ENCODE peak calls at places on chromosomes 4 and X, in five cellular contexts. One of them, this sample, is unnamed. For H3K27me3, the result is how much of the 10 kb centered on the place peaks cover.

GRCh38 chrX:68196939-68197791 is 236.1 kb downstream of the OPHN1 start:
- DNase-seq in upper lobe of right lung: no peak
- DNase-seq in lower lobe of right lung: no peak
- DNase-seq in Peyer's patch: no peak
- DNase-seq in brain microvascular endothelial cell: peak
- DNase-seq in this sample: no peak

GRCh38 chr4:16897351-16897750 is 1.1 kb downstream of the LDB2 start:
- DNase-seq in Peyer's patch: no peak
- DNase-seq in upper lobe of right lung: no peak
- DNase-seq in lower lobe of right lung: no peak
- DNase-seq in brain microvascular endothelial cell: no peak
- DNase-seq in this sample: no peak

GRCh38 chrX:14030248-14030592 is 528 bp upstream of the GEMIN8 start:
- DNase-seq in brain microvascular endothelial cell: no peak
- DNase-seq in lower lobe of right lung: no peak
- DNase-seq in upper lobe of right lung: no peak
- DNase-seq in Peyer's patch: no peak
- DNase-seq in this sample: no peak

GRCh38 chrX:63963382-63963781 is 178.4 kb upstream of the ARHGEF9 start:
- DNase-seq in Peyer's patch: no peak
- DNase-seq in lower lobe of right lung: no peak
- DNase-seq in upper lobe of right lung: no peak
- DNase-seq in brain microvascular endothelial cell: no peak
- DNase-seq in this sample: no peak

GRCh38 chr4:10108818-10109783 is 7.5 kb downstream of the WDR1 start:
- DNase-seq in Peyer's patch: no peak
- DNase-seq in lower lobe of right lung: no peak
- DNase-seq in upper lobe of right lung: no peak
- DNase-seq in brain microvascular endothelial cell: no peak
- DNase-seq in this sample: no peak

GRCh38 chrX:12615061-12615460 is 176.2 kb upstream of the PRPS2 start:
- DNase-seq in brain microvascular endothelial cell: no peak
- DNase-seq in lower lobe of right lung: no peak
- DNase-seq in Peyer's patch: no peak
- DNase-seq in upper lobe of right lung: no peak
- DNase-seq in this sample: no peak

GRCh38 chrX:30151964-30152363 is 63.4 kb upstream of the MAGEB2 start:
- DNase-seq in Peyer's patch: no peak
- DNase-seq in brain microvascular endothelial cell: no peak
- DNase-seq in lower lobe of right lung: no peak
- DNase-seq in upper lobe of right lung: no peak
- DNase-seq in this sample: no peak

GRCh38 chrX:49192722-49193328 is 6.7 kb upstream of the PRICKLE3 start:
- DNase-seq in Peyer's patch: no peak
- DNase-seq in upper lobe of right lung: no peak
- DNase-seq in lower lobe of right lung: no peak
- DNase-seq in brain microvascular endothelial cell: peak
- DNase-seq in this sample: no peak

GRCh38 chr4:26020083-26020668 is 106.2 kb downstream of the SMIM20 start:
- DNase-seq in upper lobe of right lung: no peak
- DNase-seq in Peyer's patch: no peak
- DNase-seq in brain microvascular endothelial cell: peak
- DNase-seq in lower lobe of right lung: no peak
- DNase-seq in this sample: no peak

GRCh38 chr4:118769152-118769551 is 66.8 kb downstream of the SEC24D start:
- DNase-seq in upper lobe of right lung: no peak
- DNase-seq in lower lobe of right lung: no peak
- DNase-seq in brain microvascular endothelial cell: no peak
- DNase-seq in Peyer's patch: no peak
- DNase-seq in this sample: no peak

GRCh38 chr4:156970501-156971167 is 965 bp downstream of the PDGFC start:
- DNase-seq in upper lobe of right lung: peak
- DNase-seq in lower lobe of right lung: peak
- DNase-seq in Peyer's patch: no peak
- DNase-seq in brain microvascular endothelial cell: no peak
- DNase-seq in this sample: peak

GRCh38 chr4:105369988-105370387 is 103.9 kb downstream of the PPA2 start:
- DNase-seq in lower lobe of right lung: no peak
- DNase-seq in brain microvascular endothelial cell: no peak
- DNase-seq in upper lobe of right lung: no peak
- DNase-seq in Peyer's patch: no peak
- DNase-seq in this sample: no peak

GRCh38 chrX:136961594-136962135 is 72.1 kb downstream of the GPR101 start:
- DNase-seq in lower lobe of right lung: no peak
- DNase-seq in Peyer's patch: no peak
- DNase-seq in upper lobe of right lung: no peak
- DNase-seq in brain microvascular endothelial cell: peak
- DNase-seq in this sample: no peak

GRCh38 chrX:14073561-14073960 is 43.9 kb upstream of the GEMIN8 start:
- DNase-seq in lower lobe of right lung: no peak
- DNase-seq in brain microvascular endothelial cell: no peak
- DNase-seq in Peyer's patch: no peak
- DNase-seq in upper lobe of right lung: no peak
- DNase-seq in this sample: no peak

GRCh38 chrX:150680974-150681373 is 12.2 kb upstream of the MTMR1 start:
- DNase-seq in Peyer's patch: no peak
- DNase-seq in upper lobe of right lung: no peak
- DNase-seq in brain microvascular endothelial cell: no peak
- DNase-seq in lower lobe of right lung: no peak
- DNase-seq in this sample: no peak

GRCh38 chr4:98946359-98946758 is 17.4 kb upstream of the EIF4E start:
- DNase-seq in lower lobe of right lung: no peak
- DNase-seq in brain microvascular endothelial cell: no peak
- DNase-seq in Peyer's patch: no peak
- DNase-seq in upper lobe of right lung: no peak
- DNase-seq in this sample: no peak

GRCh38 chrX:78934866-78935265 is 10.3 kb upstream of the P2RY10 start:
- DNase-seq in lower lobe of right lung: no peak
- DNase-seq in Peyer's patch: no peak
- DNase-seq in brain microvascular endothelial cell: no peak
- DNase-seq in upper lobe of right lung: no peak
- DNase-seq in this sample: no peak

GRCh38 chr4:16582526-16582925 is 315.9 kb downstream of the LDB2 start:
- DNase-seq in brain microvascular endothelial cell: no peak
- DNase-seq in lower lobe of right lung: no peak
- DNase-seq in upper lobe of right lung: no peak
- DNase-seq in Peyer's patch: no peak
- DNase-seq in this sample: no peak

GRCh38 chrX:129654652-129655546 is at the start of gene APLN:
- DNase-seq in lower lobe of right lung: peak
- DNase-seq in Peyer's patch: no peak
- DNase-seq in upper lobe of right lung: peak
- DNase-seq in brain microvascular endothelial cell: no peak
- DNase-seq in this sample: no peak

GRCh38 chr4:151407466-151408379 is 1.3 kb upstream of the FHIP1A start:
- DNase-seq in Peyer's patch: peak
- DNase-seq in upper lobe of right lung: peak
- DNase-seq in lower lobe of right lung: peak
- DNase-seq in brain microvascular endothelial cell: no peak
- DNase-seq in this sample: peak

GRCh38 chr4:145842224-145842887 is 96.3 kb downstream of the ZNF827 start:
- DNase-seq in brain microvascular endothelial cell: no peak
- DNase-seq in lower lobe of right lung: no peak
- DNase-seq in Peyer's patch: no peak
- DNase-seq in upper lobe of right lung: no peak
- DNase-seq in this sample: no peak

GRCh38 chr4:184784628-184785257 is 41.0 kb downstream of the ACSL1 start:
- DNase-seq in lower lobe of right lung: no peak
- DNase-seq in brain microvascular endothelial cell: no peak
- DNase-seq in upper lobe of right lung: no peak
- DNase-seq in Peyer's patch: no peak
- DNase-seq in this sample: no peak

GRCh38 chrX:132023117-132023895 is at the start of gene STK26:
- DNase-seq in brain microvascular endothelial cell: peak
- DNase-seq in Peyer's patch: peak
- DNase-seq in upper lobe of right lung: peak
- DNase-seq in lower lobe of right lung: peak
- DNase-seq in this sample: peak

GRCh38 chr4:116027311-116027710 is 913.9 kb upstream of the NDST4 start:
- DNase-seq in Peyer's patch: no peak
- DNase-seq in brain microvascular endothelial cell: no peak
- DNase-seq in upper lobe of right lung: no peak
- DNase-seq in lower lobe of right lung: no peak
- DNase-seq in this sample: no peak

GRCh38 chrX:115367956-115368355 is 78.4 kb downstream of the LUZP4 start:
- DNase-seq in brain microvascular endothelial cell: peak
- DNase-seq in lower lobe of right lung: no peak
- DNase-seq in Peyer's patch: no peak
- DNase-seq in upper lobe of right lung: no peak
- DNase-seq in this sample: no peak

GRCh38 chr4:185479507-185479971 is 8.0 kb upstream of the CCDC110 start:
- DNase-seq in upper lobe of right lung: no peak
- DNase-seq in brain microvascular endothelial cell: no peak
- DNase-seq in Peyer's patch: no peak
- DNase-seq in lower lobe of right lung: no peak
- DNase-seq in this sample: no peak

GRCh38 chr4:38664704-38665401 is 854 bp downstream of the KLF3 start:
- DNase-seq in brain microvascular endothelial cell: no peak
- DNase-seq in lower lobe of right lung: peak
- DNase-seq in upper lobe of right lung: peak
- DNase-seq in Peyer's patch: peak
- DNase-seq in this sample: no peak

GRCh38 chrX:136275553-136275952 is 24.4 kb upstream of the MAP7D3 start:
- DNase-seq in lower lobe of right lung: no peak
- DNase-seq in Peyer's patch: no peak
- DNase-seq in upper lobe of right lung: no peak
- DNase-seq in brain microvascular endothelial cell: no peak
- DNase-seq in this sample: no peak

GRCh38 chr4:108114503-108114902 is 54.2 kb downstream of the LEF1 start:
- DNase-seq in lower lobe of right lung: no peak
- DNase-seq in upper lobe of right lung: no peak
- DNase-seq in Peyer's patch: no peak
- DNase-seq in brain microvascular endothelial cell: no peak
- DNase-seq in this sample: no peak
- H3K27ac ChIP-seq in lower lobe of right lung: no peak
- H3K27ac ChIP-seq in upper lobe of right lung: no peak
- H3K27ac ChIP-seq in Peyer's patch: peak
- H3K27ac ChIP-seq in brain microvascular endothelial cell: no peak
- H3K27ac ChIP-seq in this sample: no peak

GRCh38 chr4:176030391-176030790 is 35.2 kb upstream of the WDR17 start:
- DNase-seq in upper lobe of right lung: no peak
- DNase-seq in brain microvascular endothelial cell: no peak
- DNase-seq in Peyer's patch: no peak
- DNase-seq in lower lobe of right lung: no peak
- DNase-seq in this sample: no peak

GRCh38 chr4:176032454-176032853 is 33.2 kb upstream of the WDR17 start:
- DNase-seq in Peyer's patch: no peak
- DNase-seq in brain microvascular endothelial cell: no peak
- DNase-seq in lower lobe of right lung: no peak
- DNase-seq in upper lobe of right lung: no peak
- DNase-seq in this sample: no peak

GRCh38 chr4:176034936-176035335 is 30.7 kb upstream of the WDR17 start:
- DNase-seq in Peyer's patch: no peak
- DNase-seq in lower lobe of right lung: no peak
- DNase-seq in upper lobe of right lung: no peak
- DNase-seq in brain microvascular endothelial cell: no peak
- DNase-seq in this sample: no peak

GRCh38 chr4:176034498-176034897 is 31.1 kb upstream of the WDR17 start:
- DNase-seq in brain microvascular endothelial cell: no peak
- DNase-seq in upper lobe of right lung: no peak
- DNase-seq in Peyer's patch: no peak
- DNase-seq in lower lobe of right lung: no peak
- DNase-seq in this sample: no peak

GRCh38 chr4:176031927-176032326 is 33.7 kb upstream of the WDR17 start:
- DNase-seq in Peyer's patch: no peak
- DNase-seq in brain microvascular endothelial cell: no peak
- DNase-seq in upper lobe of right lung: no peak
- DNase-seq in lower lobe of right lung: no peak
- DNase-seq in this sample: no peak
- H3K27me3 ChIP-seq in Peyer's patch: under half
- H3K27me3 ChIP-seq in brain microvascular endothelial cell: under half
- H3K27me3 ChIP-seq in upper lobe of right lung: under half
- H3K27me3 ChIP-seq in lower lobe of right lung: under half
- H3K27me3 ChIP-seq in this sample: under half

DNA sequence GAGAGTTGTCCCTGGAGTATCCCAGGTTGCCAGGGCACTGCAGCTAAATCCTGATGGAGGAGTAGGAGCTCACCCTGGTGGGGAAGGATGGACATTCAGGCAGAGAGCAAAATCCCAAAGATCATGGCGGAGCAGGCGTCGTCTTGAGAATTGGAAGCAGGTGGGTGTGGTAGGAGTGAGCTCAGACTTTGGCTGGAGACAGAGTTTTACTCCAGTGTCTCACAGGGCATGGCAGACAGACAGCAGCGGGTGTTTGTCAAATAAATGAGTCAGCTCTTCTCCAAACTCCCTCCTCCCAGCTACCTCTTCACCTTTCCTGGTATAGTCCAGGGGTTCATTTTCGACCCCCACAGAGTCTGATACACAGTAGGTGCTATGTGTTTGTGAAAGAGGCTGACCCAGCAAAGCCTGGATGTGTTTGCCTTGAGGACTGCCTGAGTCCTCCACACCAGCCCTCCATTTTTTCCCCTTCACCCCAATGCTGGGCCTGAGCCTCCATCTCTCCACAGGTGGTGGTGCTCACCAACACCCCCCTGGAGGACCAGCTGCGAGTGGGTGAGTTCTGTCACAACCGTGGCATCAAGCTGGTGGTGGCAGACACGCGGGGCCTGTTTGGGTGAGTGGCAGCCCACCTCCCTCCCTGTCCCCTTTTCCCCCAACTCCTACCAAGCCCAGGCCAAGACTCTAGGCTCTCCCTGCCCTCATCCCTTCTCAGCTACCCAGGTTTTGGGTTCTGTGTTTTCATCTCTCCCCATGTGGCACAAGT is 6.9 kb downstream of the UBA1 start:
- DNase-seq in upper lobe of right lung: no peak
- DNase-seq in lower lobe of right lung: no peak
- DNase-seq in Peyer's patch: no peak
- DNase-seq in brain microvascular endothelial cell: peak
- DNase-seq in this sample: no peak
- TF ChIP-seq CTCF in upper lobe of right lung: no peak
- TF ChIP-seq CTCF in lower lobe of right lung: no peak
- TF ChIP-seq CTCF in Peyer's patch: peak
- TF ChIP-seq CTCF in brain microvascular endothelial cell: peak
- TF ChIP-seq CTCF in this sample: no peak

DNA sequence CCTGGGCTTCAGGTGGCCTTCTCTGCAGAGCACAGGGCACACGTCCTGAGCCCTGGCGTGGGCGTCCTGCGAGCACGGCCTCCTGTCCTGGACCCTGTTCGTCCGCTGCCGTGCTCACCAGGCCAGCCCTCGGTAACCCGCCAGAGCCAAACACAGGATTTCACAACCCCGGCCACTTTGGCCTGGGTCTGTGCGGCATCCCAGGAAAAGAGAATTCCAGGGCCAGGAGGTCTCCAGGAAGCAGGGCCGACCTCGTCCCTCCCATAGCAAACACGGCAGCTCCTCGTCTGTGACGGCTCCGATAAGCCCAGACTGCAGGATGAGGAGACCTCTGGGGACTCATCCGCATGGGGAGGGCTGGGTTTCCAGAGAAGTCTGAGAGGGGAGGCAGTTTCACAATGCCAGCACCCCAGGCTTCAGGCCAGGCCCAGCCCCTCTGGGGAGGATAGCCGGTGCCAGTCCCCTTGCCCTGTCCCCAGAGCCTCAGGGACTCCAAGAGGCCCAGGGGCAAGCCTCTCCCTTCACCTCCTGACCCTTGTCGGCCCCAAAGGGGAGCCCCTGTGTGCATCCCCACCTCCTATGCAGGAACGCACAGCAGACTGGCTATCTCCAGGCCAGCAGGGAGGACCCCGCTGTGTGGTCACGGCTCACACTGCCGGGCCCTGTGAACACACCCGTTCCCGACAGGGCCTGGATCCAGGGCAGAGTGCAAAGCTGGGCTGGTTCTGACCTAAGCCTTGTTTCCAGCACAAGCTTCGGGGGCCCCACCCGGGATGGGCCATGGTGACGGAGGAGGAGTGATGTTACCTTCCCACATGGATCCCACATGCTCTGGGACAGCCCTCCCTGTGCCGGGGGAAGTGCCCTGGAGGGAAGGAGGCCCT is 22.3 kb upstream of the HTRA3 start:
- DNase-seq in lower lobe of right lung: peak
- DNase-seq in brain microvascular endothelial cell: no peak
- DNase-seq in upper lobe of right lung: peak
- DNase-seq in Peyer's patch: no peak
- DNase-seq in this sample: no peak
- H3K27ac ChIP-seq in lower lobe of right lung: peak
- H3K27ac ChIP-seq in brain microvascular endothelial cell: no peak
- H3K27ac ChIP-seq in upper lobe of right lung: peak
- H3K27ac ChIP-seq in Peyer's patch: no peak
- H3K27ac ChIP-seq in this sample: peak

This sample was measured in ascending aorta.